ENCODE peak calls at places on chromosomes 6 and 20, in seven cellular contexts. U is ELR; G is nucleus accumbens; Y is central memory CD4-positive, alpha-beta T cell; L is NAMALWA; T is choroid plexus epithelial cell; D is NCI-H774. J is an unnamed sample.

GRCh38 chr6:152748843-152749242 is 1.8 kb upstream of the VIP start:
- DNase-seq in L (peak), Y (no peak), T (peak), G (no peak), D (no peak), U (peak), J (no peak)

GRCh38 chr6:54095740-54096139 is 15.5 kb upstream of the MLIP start:
- DNase-seq in U (no peak), Y (no peak), T (no peak), L (no peak), D (no peak), G (no peak), J (no peak)

GRCh38 chr6:25942561-25943147 is 12.2 kb upstream of the SLC17A2 start:
- DNase-seq in T (peak), U (peak), D (peak), L (peak), Y (peak), G (no peak), J (peak)

GRCh38 chr6:158709809-158710208 is 60.0 kb downstream of the SYTL3 start:
- DNase-seq in Y (no peak), L (no peak), U (no peak), D (no peak), T (no peak), G (no peak), J (no peak)

GRCh38 chr20:16412896-16413295 is 160.4 kb downstream of the KIF16B start:
- DNase-seq in Y (no peak), L (no peak), G (no peak), D (no peak), U (no peak), T (no peak), J (no peak)

GRCh38 chr6:157029980-157030690 is 253.0 kb downstream of the ARID1B start:
- DNase-seq in G (no peak), Y (no peak), T (no peak), D (no peak), U (no peak), L (no peak), J (no peak)

GRCh38 chr6:26272171-26272631 is 92.8 kb upstream of the BTN3A2 start:
- DNase-seq in Y (no peak), L (no peak), G (no peak), T (peak), U (no peak), D (peak), J (peak)

GRCh38 chr6:140774080-140774505 is 1358.6 kb upstream of the GJE1 start:
- DNase-seq in Y (no peak), D (peak), T (peak), G (peak), U (peak), L (no peak), J (no peak)

GRCh38 chr6:105781248-105781647 is 304.9 kb upstream of the PRDM1 start:
- DNase-seq in T (no peak), Y (no peak), D (no peak), U (no peak), G (peak), L (no peak), J (no peak)

GRCh38 chr6:41614713-41615112 is 23.6 kb upstream of the MDFI start:
- DNase-seq in D (no peak), G (no peak), Y (no peak), U (no peak), L (no peak), T (no peak), J (no peak)

GRCh38 chr6:151647871-151648639 is 154.2 kb downstream of the CCDC170 start:
- DNase-seq in L (peak), T (peak), Y (no peak), D (no peak), U (peak), G (no peak), J (no peak)

GRCh38 chr6:37303891-37304503 is 46.1 kb upstream of the TMEM217 start:
- DNase-seq in U (peak), T (peak), L (peak), D (no peak), Y (no peak), G (no peak), J (no peak)

GRCh38 chr20:58571341-58571941 is 56.2 kb upstream of the APCDD1L start:
- DNase-seq in L (no peak), D (no peak), U (no peak), G (no peak), Y (no peak), T (no peak), J (no peak)

GRCh38 chr6:156752666-156753301 is 24.4 kb upstream of the ARID1B start:
- DNase-seq in G (no peak), Y (no peak), T (no peak), U (peak), D (no peak), L (peak), J (no peak)

GRCh38 chr6:129200151-129200550 is 317.2 kb downstream of the LAMA2 start:
- DNase-seq in Y (no peak), T (no peak), D (no peak), G (no peak), U (no peak), L (no peak), J (no peak)

GRCh38 chr20:316316-317068 is 8.9 kb upstream of the SOX12 start:
- DNase-seq in U (peak), T (no peak), G (no peak), D (no peak), L (no peak), Y (no peak), J (no peak)

GRCh38 chr6:6649824-6650349 is 61.4 kb downstream of the LY86 start:
- DNase-seq in T (no peak), U (no peak), D (no peak), Y (no peak), G (no peak), L (no peak), J (no peak)

GRCh38 chr20:19381947-19382346 is 169.5 kb downstream of the SLC24A3 start:
- DNase-seq in Y (no peak), T (no peak), D (no peak), U (no peak), G (no peak), L (no peak), J (no peak)

GRCh38 chr20:11847827-11848226 is 69.9 kb upstream of the BTBD3 start:
- DNase-seq in L (no peak), D (peak), U (no peak), G (no peak), Y (no peak), T (no peak), J (peak)

GRCh38 chr6:167997642-167998041 is at the start of gene KIF25:
- DNase-seq in Y (no peak), D (no peak), T (no peak), U (no peak), L (no peak), G (no peak), J (no peak)